ENCODE peak calls at places on chromosomes 3 and 15, in five cellular contexts. One of them, this sample, is unnamed.

GRCh38 chr15:98647026-98647773 is 1.1 kb upstream of the IGF1R start:
- DNase-seq in choroid plexus epithelial cell: peak
- DNase-seq in cardiac septum: peak
- DNase-seq in neuronal stem cell: peak
- DNase-seq in T47D: peak
- DNase-seq in this sample: no peak

GRCh38 chr3:62493116-62493801 is 119.9 kb upstream of the FEZF2 start:
- DNase-seq in choroid plexus epithelial cell: peak
- DNase-seq in cardiac septum: no peak
- DNase-seq in neuronal stem cell: no peak
- DNase-seq in T47D: no peak
- DNase-seq in this sample: no peak

GRCh38 chr15:90234519-90234988 is 545 bp downstream of the GDPGP1 start:
- DNase-seq in choroid plexus epithelial cell: peak
- DNase-seq in cardiac septum: no peak
- DNase-seq in neuronal stem cell: no peak
- DNase-seq in T47D: no peak
- DNase-seq in this sample: no peak

GRCh38 chr3:2822611-2823010 is 287.6 kb downstream of the IL5RA start:
- DNase-seq in choroid plexus epithelial cell: no peak
- DNase-seq in cardiac septum: no peak
- DNase-seq in neuronal stem cell: no peak
- DNase-seq in T47D: no peak
- DNase-seq in this sample: no peak

GRCh38 chr15:41894791-41895463 is 1.1 kb upstream of the SPTBN5 start:
- DNase-seq in choroid plexus epithelial cell: peak
- DNase-seq in cardiac septum: peak
- DNase-seq in neuronal stem cell: no peak
- DNase-seq in T47D: peak
- DNase-seq in this sample: peak

GRCh38 chr3:184540777-184541681 is 20.6 kb upstream of the EPHB3 start:
- DNase-seq in choroid plexus epithelial cell: peak
- DNase-seq in cardiac septum: peak
- DNase-seq in neuronal stem cell: no peak
- DNase-seq in T47D: peak
- DNase-seq in this sample: no peak

GRCh38 chr3:66991478-66991877 is 6.6 kb upstream of the KBTBD8 start:
- DNase-seq in choroid plexus epithelial cell: peak
- DNase-seq in cardiac septum: no peak
- DNase-seq in neuronal stem cell: no peak
- DNase-seq in T47D: no peak
- DNase-seq in this sample: no peak

GRCh38 chr3:197555281-197556261 is at the start of gene BDH1:
- DNase-seq in choroid plexus epithelial cell: peak
- DNase-seq in cardiac septum: no peak
- DNase-seq in neuronal stem cell: peak
- DNase-seq in T47D: peak
- DNase-seq in this sample: no peak

GRCh38 chr3:43769471-43770425 is 79.0 kb downstream of the ABHD5 start:
- DNase-seq in choroid plexus epithelial cell: peak
- DNase-seq in cardiac septum: peak
- DNase-seq in neuronal stem cell: peak
- DNase-seq in T47D: peak
- DNase-seq in this sample: peak

GRCh38 chr3:45553469-45553974 is 41.0 kb upstream of the LIMD1 start:
- DNase-seq in choroid plexus epithelial cell: peak
- DNase-seq in cardiac septum: peak
- DNase-seq in neuronal stem cell: no peak
- DNase-seq in T47D: no peak
- DNase-seq in this sample: no peak

GRCh38 chr3:26624209-26624775 is 1.7 kb downstream of the LRRC3B start:
- DNase-seq in choroid plexus epithelial cell: no peak
- DNase-seq in cardiac septum: no peak
- DNase-seq in neuronal stem cell: no peak
- DNase-seq in T47D: no peak
- DNase-seq in this sample: no peak

GRCh38 chr3:61315874-61316273 is 64.6 kb upstream of the FHIT start:
- DNase-seq in choroid plexus epithelial cell: peak
- DNase-seq in cardiac septum: no peak
- DNase-seq in neuronal stem cell: peak
- DNase-seq in T47D: peak
- DNase-seq in this sample: no peak

GRCh38 chr3:1179116-1179515 is 86.3 kb downstream of the CNTN6 start:
- DNase-seq in choroid plexus epithelial cell: no peak
- DNase-seq in cardiac septum: no peak
- DNase-seq in neuronal stem cell: no peak
- DNase-seq in T47D: no peak
- DNase-seq in this sample: no peak

GRCh38 chr3:88038561-88038960 is 20.2 kb downstream of the CGGBP1 start:
- DNase-seq in choroid plexus epithelial cell: peak
- DNase-seq in cardiac septum: no peak
- DNase-seq in neuronal stem cell: no peak
- DNase-seq in T47D: no peak
- DNase-seq in this sample: no peak

GRCh38 chr3:186213946-186214345 is 105.1 kb upstream of the ETV5 start:
- DNase-seq in choroid plexus epithelial cell: peak
- DNase-seq in cardiac septum: no peak
- DNase-seq in neuronal stem cell: no peak
- DNase-seq in T47D: no peak
- DNase-seq in this sample: no peak

GRCh38 chr3:144053121-144053520 is 81.5 kb downstream of the DIPK2A start:
- DNase-seq in choroid plexus epithelial cell: peak
- DNase-seq in cardiac septum: no peak
- DNase-seq in neuronal stem cell: no peak
- DNase-seq in T47D: peak
- DNase-seq in this sample: no peak

GRCh38 chr15:39133201-39133600 is 447.7 kb upstream of the THBS1 start:
- DNase-seq in choroid plexus epithelial cell: peak
- DNase-seq in cardiac septum: no peak
- DNase-seq in neuronal stem cell: no peak
- DNase-seq in T47D: no peak
- DNase-seq in this sample: no peak

GRCh38 chr3:109702252-109702651 is 364.9 kb upstream of the DPPA4 start:
- DNase-seq in choroid plexus epithelial cell: peak
- DNase-seq in cardiac septum: no peak
- DNase-seq in neuronal stem cell: no peak
- DNase-seq in T47D: no peak
- DNase-seq in this sample: no peak